ENCODE peak calls at places on chromosomes 16 and 17, in seven cellular contexts. D, H, C, J, O, V and K are unnamed samples.

GRCh38 chr16:2706085-2706484 is 13.9 kb downstream of the PRSS27 start:
- DNase-seq in V (no peak), J (no peak), C (no peak), O (no peak), H (no peak), D (no peak), K (no peak)

GRCh38 chr17:1090454-1091189 is 89.2 kb downstream of the ABR start:
- DNase-seq in H (no peak), V (no peak), D (no peak), C (no peak), J (no peak), O (no peak), K (no peak)

GRCh38 chr17:2455956-2456355 is 55.1 kb upstream of the MNT start:
- DNase-seq in V (no peak), D (no peak), J (no peak), O (no peak), H (no peak), C (no peak), K (no peak)

GRCh38 chr16:23948949-23949392 is 113.2 kb downstream of the PRKCB start:
- DNase-seq in D (no peak), V (no peak), H (no peak), J (no peak), C (no peak), O (no peak), K (peak; percentile 32)

GRCh38 chr16:80751167-80751566 is 53.2 kb downstream of the CDYL2 start:
- DNase-seq in D (peak; percentile 76), C (no peak), J (no peak), H (no peak), O (no peak), V (no peak), K (no peak)

GRCh38 chr17:46082293-46082692 is 83.2 kb downstream of the STH start:
- DNase-seq in V (no peak), O (no peak), D (no peak), J (no peak), H (no peak), C (no peak), K (no peak)

GRCh38 chr16:49024016-49024415 is 257.6 kb downstream of the CBLN1 start:
- DNase-seq in C (no peak), V (no peak), J (no peak), D (no peak), H (no peak), O (no peak), K (no peak)

GRCh38 chr17:80629298-80630028 is 84.8 kb downstream of the RPTOR start:
- DNase-seq in C (no peak), J (no peak), O (no peak), V (no peak), D (no peak), H (no peak), K (no peak)

GRCh38 chr17:15447928-15448579 is 19.4 kb downstream of the CDRT4 start:
- DNase-seq in J (no peak), C (no peak), V (no peak), O (no peak), H (no peak), D (no peak), K (no peak)

GRCh38 chr16:1288813-1289479 is 20.5 kb upstream of the UBE2I start:
- DNase-seq in H (peak; percentile 85), J (no peak), D (no peak), C (no peak), V (no peak), O (no peak), K (peak; percentile 27)

DNA sequence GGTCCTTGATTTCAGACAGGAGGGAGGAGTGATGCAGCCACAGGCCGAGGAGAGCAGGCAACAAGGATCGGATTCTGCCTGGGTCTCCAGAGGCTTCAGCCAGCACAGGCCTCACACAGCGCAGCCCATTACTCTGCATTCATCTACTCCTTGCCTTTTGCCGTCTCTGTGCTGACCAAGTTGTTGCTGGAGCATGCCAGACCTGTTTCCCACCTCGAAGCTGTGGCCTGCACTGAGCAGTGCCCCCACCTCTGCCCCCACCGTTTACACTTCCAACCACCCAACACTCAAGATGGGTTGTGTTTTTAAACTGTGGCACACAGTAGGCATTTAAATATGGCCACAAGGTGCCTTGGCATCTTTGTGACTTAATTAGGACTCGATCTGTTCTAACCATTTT is 1.3 kb downstream of the PRM2 start:
- DNase-seq in C (no peak), D (no peak), O (no peak), J (no peak), H (no peak), V (no peak), K (no peak)
- TF ChIP-seq CTCF in C (no peak), D (no peak), O (no peak), J (no peak), H (no peak), V (no peak), K (no peak)

GRCh38 chr16:72768611-72769010 is 279.3 kb downstream of the ZFHX3 start:
- DNase-seq in O (no peak), V (no peak), C (no peak), D (no peak), J (no peak), H (no peak), K (no peak)

GRCh38 chr16:72760581-72760980 is 287.3 kb downstream of the ZFHX3 start:
- DNase-seq in O (no peak), C (no peak), V (no peak), J (no peak), H (no peak), D (peak; percentile 68), K (no peak)

GRCh38 chr16:72763927-72764628 is 283.9 kb downstream of the ZFHX3 start:
- DNase-seq in V (no peak), H (no peak), C (no peak), J (no peak), O (no peak), D (no peak), K (no peak)

GRCh38 chr16:72769876-72770275 is 278.1 kb downstream of the ZFHX3 start:
- DNase-seq in H (no peak), V (no peak), O (no peak), D (no peak), C (no peak), J (no peak), K (no peak)

DNA sequence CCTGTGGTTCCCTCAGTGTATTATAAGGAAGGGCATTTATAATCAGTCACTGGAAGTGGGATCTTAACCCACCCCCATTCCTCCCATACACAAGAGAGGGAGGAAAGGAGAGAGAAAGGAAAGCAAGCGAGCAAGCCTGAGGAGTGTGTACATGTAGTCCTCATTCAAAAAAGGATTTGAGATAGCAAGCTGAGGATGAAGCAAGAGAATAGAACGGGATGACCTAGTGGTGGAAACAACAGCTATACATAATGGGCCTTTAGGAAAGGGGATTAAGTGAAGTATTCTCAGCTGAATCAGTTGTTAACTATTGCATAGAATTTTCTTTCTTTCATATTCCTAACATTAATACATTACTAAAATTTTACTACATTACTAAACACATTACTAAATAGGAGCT is 281.4 kb downstream of the ZFHX3 start:
- DNase-seq in O (no peak), C (no peak), H (no peak), D (no peak), J (no peak), V (no peak), K (no peak)
- H3K4me3 ChIP-seq in O (no peak overlapping the region), C (no peak overlapping the region), H (no peak overlapping the region), D (no peak overlapping the region), J (no peak overlapping the region), V (no peak overlapping the region), K (no peak overlapping the region)

GRCh38 chr16:55489956-55490265 is 10.9 kb downstream of the MMP2 start:
- DNase-seq in V (no peak), D (no peak), H (no peak), O (no peak), J (no peak), C (no peak), K (no peak)

GRCh38 chr16:55490301-55490700 is 11.3 kb downstream of the MMP2 start:
- DNase-seq in J (no peak), O (no peak), C (no peak), D (no peak), H (no peak), V (no peak), K (no peak)

GRCh38 chr16:55487048-55487803 is 8.2 kb downstream of the MMP2 start:
- DNase-seq in J (no peak), V (no peak), C (no peak), D (peak; percentile 96), O (peak; percentile 83), H (no peak), K (no peak)

GRCh38 chr16:55489119-55489955 is 10.3 kb downstream of the MMP2 start:
- DNase-seq in H (no peak), D (no peak), O (no peak), J (no peak), C (no peak), V (no peak), K (no peak)

GRCh38 chr16:55488306-55488705 is 9.3 kb downstream of the MMP2 start:
- DNase-seq in D (no peak), C (peak; percentile 88), V (no peak), O (peak; percentile 18), H (no peak), J (no peak), K (no peak)
- TF ChIP-seq CTCF in D (no peak), C (no peak), V (no peak), O (no peak), H (no peak), J (no peak), K (no peak)

GRCh38 chr16:66652661-66653060 is 43.9 kb downstream of the CMTM4 start:
- DNase-seq in J (no peak), H (no peak), O (no peak), V (no peak), D (peak; percentile 49), C (no peak), K (no peak)

GRCh38 chr16:66651965-66652364 is 44.6 kb downstream of the CMTM4 start:
- DNase-seq in H (no peak), C (no peak), D (no peak), J (no peak), V (no peak), O (no peak), K (no peak)

GRCh38 chr16:66650707-66651473 is 45.7 kb downstream of the CMTM4 start:
- DNase-seq in V (no peak), O (peak; percentile 77), H (peak; percentile 90), J (peak; percentile 85), C (peak; percentile 82), D (peak; percentile 77), K (peak; percentile 70)

GRCh38 chr16:66649636-66650205 is 45.2 kb downstream of the CMTM3 start:
- DNase-seq in O (no peak), D (no peak), V (no peak), J (peak; percentile 42), H (no peak), C (no peak), K (no peak)

DNA sequence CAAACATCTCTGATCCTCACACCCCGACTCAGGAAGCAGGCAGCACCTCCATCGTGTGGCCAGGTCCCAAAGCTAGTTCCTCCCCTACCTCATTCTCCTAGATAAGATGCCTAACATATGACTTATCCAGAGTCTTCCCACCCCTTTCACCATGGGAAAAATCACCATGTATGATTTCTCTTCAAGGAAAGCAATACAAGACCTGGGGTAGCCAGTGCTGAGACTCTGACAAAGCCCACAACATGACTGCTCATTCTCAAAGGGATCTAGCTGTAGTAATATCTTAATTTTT is 45.1 kb downstream of the CMTM4 start:
- DNase-seq in D (peak; percentile 30), H (no peak), C (no peak), O (no peak), V (no peak), J (no peak), K (no peak)
- H3K4me3 ChIP-seq in D (no peak overlapping the region), H (no peak overlapping the region), C (peak overlapping the region; percentile 40), O (no peak overlapping the region), V (peak overlapping the region; percentile 49), J (no peak overlapping the region), K (peak overlapping the region; percentile 35)